ENCODE peak calls at places on chromosomes 3 and 15, in nine cellular contexts. V, E, Y, G, L, U, O, Z and F are unnamed samples.

GRCh38 chr3:129291487-129291886 is 12.8 kb downstream of the HMCES start:
- DNase-seq in U (peak), L (no peak), G (no peak), E (no peak), O (no peak), Z (no peak), V (no peak), Y (no peak), F (no peak)

GRCh38 chr15:36458406-36458805 is 121.0 kb upstream of the CDIN1 start:
- DNase-seq in Y (no peak), U (no peak), E (no peak), V (no peak), Z (no peak), G (no peak), O (no peak), L (no peak), F (no peak)

GRCh38 chr3:71168043-71168720 is 415.3 kb downstream of the FOXP1 start:
- DNase-seq in O (no peak), L (no peak), V (peak), U (peak), E (no peak), Y (no peak), G (peak), Z (no peak), F (peak)

GRCh38 chr3:109933576-109933975 is 596.2 kb upstream of the DPPA4 start:
- DNase-seq in Z (no peak), L (no peak), O (no peak), E (no peak), Y (no peak), V (no peak), U (no peak), G (no peak), F (no peak)

GRCh38 chr3:112308151-112308911 is 14.3 kb upstream of the SLC9C1 start:
- DNase-seq in O (no peak), L (no peak), E (peak), V (no peak), G (peak), U (peak), Y (no peak), Z (no peak), F (no peak)

GRCh38 chr3:157376596-157377300 is 59.9 kb upstream of the PTX3 start:
- DNase-seq in Z (no peak), E (no peak), L (no peak), U (peak), G (peak), V (no peak), O (no peak), Y (no peak), F (no peak)

GRCh38 chr3:195762611-195763247 is 42.0 kb downstream of the MUC20 start:
- DNase-seq in L (no peak), Y (no peak), V (no peak), G (no peak), Z (no peak), U (no peak), O (no peak), E (no peak), F (no peak)

GRCh38 chr15:95196176-95196915 is 965.0 kb downstream of the MCTP2 start:
- DNase-seq in L (peak), U (no peak), Z (no peak), V (no peak), E (no peak), O (no peak), G (no peak), Y (no peak), F (no peak)

GRCh38 chr15:95760508-95760907 is 570.0 kb upstream of the NR2F2 start:
- DNase-seq in Y (no peak), L (peak), O (no peak), E (no peak), U (peak), G (peak), Z (no peak), V (peak), F (no peak)

GRCh38 chr15:70299931-70300858 is 202.5 kb upstream of the TLE3 start:
- DNase-seq in Y (no peak), E (peak), V (no peak), Z (no peak), L (no peak), O (no peak), U (no peak), G (no peak), F (no peak)

GRCh38 chr3:41848745-41849574 is 112.9 kb downstream of the ULK4 start:
- DNase-seq in G (no peak), Z (no peak), L (no peak), E (no peak), O (no peak), Y (no peak), U (no peak), V (no peak), F (no peak)

GRCh38 chr15:97747342-97747741 is 213.2 kb upstream of the ARRDC4 start:
- DNase-seq in E (no peak), U (no peak), V (no peak), L (no peak), G (peak), Y (no peak), Z (no peak), O (no peak), F (no peak)

GRCh38 chr3:133506215-133506901 is 67.1 kb upstream of the CDV3 start:
- DNase-seq in G (no peak), E (no peak), L (no peak), Z (no peak), U (no peak), V (no peak), Y (no peak), O (no peak), F (no peak)

GRCh38 chr3:157611176-157611575 is 108.0 kb upstream of the VEPH1 start:
- DNase-seq in U (no peak), E (no peak), Z (no peak), Y (no peak), O (no peak), V (no peak), G (no peak), L (no peak), F (no peak)

GRCh38 chr15:66823601-66824000 is 121.6 kb downstream of the SMAD6 start:
- DNase-seq in E (no peak), L (no peak), Y (no peak), O (no peak), V (no peak), U (no peak), Z (no peak), G (no peak), F (no peak)

GRCh38 chr15:80343610-80344009 is 60.6 kb upstream of the ARNT2 start:
- DNase-seq in U (no peak), Z (no peak), O (no peak), G (no peak), E (no peak), L (no peak), Y (no peak), V (no peak), F (no peak)

GRCh38 chr15:38455096-38455495 is 1.2 kb downstream of the FAM98B start:
- DNase-seq in Y (no peak), E (no peak), U (no peak), G (peak), V (no peak), L (no peak), Z (no peak), O (no peak), F (no peak)

GRCh38 chr15:66251065-66251789 is 2.3 kb downstream of the MEGF11 start:
- DNase-seq in L (no peak), V (no peak), E (no peak), U (no peak), Y (no peak), G (no peak), Z (no peak), O (no peak), F (no peak)

GRCh38 chr3:162170581-162170980 is 674.0 kb downstream of the OTOL1 start:
- DNase-seq in V (no peak), G (peak), Z (no peak), U (no peak), L (no peak), E (no peak), O (no peak), Y (no peak), F (no peak)

GRCh38 chr3:165636682-165637010 is 200.6 kb downstream of the BCHE start:
- DNase-seq in L (no peak), Z (no peak), G (no peak), Y (no peak), E (no peak), O (no peak), U (no peak), V (no peak), F (no peak)

GRCh38 chr15:79978694-79979519 is 7.9 kb upstream of the BCL2A1 start:
- DNase-seq in E (no peak), G (peak), L (no peak), Y (no peak), V (no peak), U (peak), O (no peak), Z (no peak), F (no peak)

GRCh38 chr3:196168808-196169391 is 42.3 kb downstream of the ZDHHC19 start:
- DNase-seq in V (no peak), L (no peak), O (no peak), U (no peak), Z (no peak), G (no peak), Y (no peak), E (peak), F (no peak)

GRCh38 chr15:71143373-71144310 is 28.4 kb downstream of the THSD4 start:
- DNase-seq in Z (no peak), L (no peak), O (no peak), Y (no peak), V (no peak), G (no peak), U (no peak), E (no peak), F (no peak)

GRCh38 chr3:194256040-194256945 is 94.8 kb downstream of the CPN2 start:
- DNase-seq in Y (no peak), E (no peak), U (no peak), Z (no peak), L (no peak), O (no peak), V (no peak), G (no peak), F (no peak)

GRCh38 chr3:33941804-33942203 is 143.4 kb downstream of the PDCD6IP start:
- DNase-seq in E (no peak), U (no peak), Z (no peak), V (no peak), L (no peak), G (no peak), Y (no peak), O (no peak), F (no peak)

GRCh38 chr3:191762323-191762960 is 301.5 kb downstream of the PYDC2 start:
- DNase-seq in E (no peak), V (peak), Z (no peak), G (peak), L (peak), U (peak), Y (no peak), O (no peak), F (peak)

GRCh38 chr3:158802399-158803023 is 657 bp downstream of the MFSD1 start:
- DNase-seq in L (no peak), V (no peak), G (no peak), O (no peak), U (peak), Z (no peak), E (no peak), Y (no peak), F (no peak)

GRCh38 chr3:24608701-24609387 is 114.2 kb upstream of the THRB start:
- DNase-seq in L (no peak), U (peak), O (peak), Y (no peak), G (no peak), V (no peak), Z (no peak), E (no peak), F (no peak)

GRCh38 chr3:128432301-128432897 is 34.3 kb downstream of the DNAJB8 start:
- DNase-seq in Y (no peak), O (no peak), E (no peak), L (no peak), G (no peak), V (no peak), Z (no peak), U (no peak), F (no peak)

GRCh38 chr3:112671930-112672715 is 31.2 kb upstream of the CCDC80 start:
- DNase-seq in G (peak), V (peak), E (no peak), Y (peak), L (no peak), U (peak), O (no peak), Z (no peak), F (peak)

GRCh38 chr15:98937413-98938104 is 70.0 kb downstream of the PGPEP1L start:
- DNase-seq in Y (no peak), E (no peak), Z (no peak), G (no peak), O (no peak), L (no peak), V (no peak), U (no peak), F (no peak)

GRCh38 chr15:87267798-87268197 is 988.7 kb downstream of the NTRK3 start:
- DNase-seq in Z (no peak), U (peak), Y (no peak), L (no peak), G (peak), V (no peak), E (no peak), O (no peak), F (no peak)

GRCh38 chr15:40247406-40247971 is 8.6 kb downstream of the PAK6 start:
- DNase-seq in E (no peak), L (no peak), G (no peak), Y (no peak), Z (no peak), V (no peak), U (no peak), O (no peak), F (no peak)

GRCh38 chr15:39426552-39427532 is 154.0 kb upstream of the THBS1 start:
- DNase-seq in Y (no peak), G (peak), O (no peak), L (no peak), Z (peak), U (peak), E (no peak), V (no peak), F (no peak)

GRCh38 chr3:21718161-21718765 is 32.7 kb downstream of the ZNF385D start:
- DNase-seq in Y (peak), O (no peak), V (peak), E (no peak), G (peak), L (no peak), U (peak), Z (no peak), F (no peak)

GRCh38 chr15:89119489-89120478 is 31.5 kb downstream of the ABHD2 start:
- DNase-seq in G (no peak), Y (peak), O (no peak), E (no peak), V (peak), U (peak), L (peak), Z (no peak), F (no peak)

GRCh38 chr3:4898454-4899313 is 80.6 kb upstream of the BHLHE40 start:
- DNase-seq in G (peak), Z (no peak), L (no peak), Y (no peak), V (peak), E (no peak), O (no peak), U (peak), F (no peak)

GRCh38 chr15:90750186-90750585 is 33.0 kb downstream of the BLM start:
- DNase-seq in O (no peak), Z (no peak), U (no peak), G (no peak), L (no peak), Y (no peak), V (no peak), E (no peak), F (no peak)

GRCh38 chr3:157913751-157914150 is 192.5 kb downstream of the SHOX2 start:
- DNase-seq in L (no peak), E (no peak), Y (peak), G (peak), V (no peak), U (peak), Z (no peak), O (no peak), F (no peak)